ENCODE peak calls at places on chromosomes 7 and 10, in ten cellular contexts. E is colonic mucosa; B is SJSA1; R is heart left ventricle; O is uterus; H is WERI-Rb-1; P is Caco-2; T is CD4-positive, alpha-beta T cell; J is GM23248; L is adrenal gland. U is an unnamed sample. For H3K27me3, the result is how much of the 10 kb centered on the place peaks cover.

GRCh38 chr10:18144928-18145327 is 4.7 kb downstream of the CACNB2 start:
- DNase-seq in P (no peak), T (no peak), L (no peak), H (no peak), R (peak), B (no peak), E (peak), J (peak), O (peak), U (no peak)

GRCh38 chr7:111074071-111074771 is 16.7 kb upstream of the LRRN3 start:
- DNase-seq in P (no peak), R (no peak), H (no peak), J (peak), T (no peak), O (no peak), B (no peak), E (no peak), L (no peak), U (no peak)

GRCh38 chr10:35092851-35093250 is 2.7 kb upstream of the CUL2 start:
- DNase-seq in H (no peak), R (no peak), J (peak), E (no peak), L (peak), O (no peak), T (no peak), B (no peak), P (no peak), U (peak)

GRCh38 chr7:134741901-134742635 is 37.4 kb upstream of the CALD1 start:
- DNase-seq in T (no peak), O (peak), E (no peak), R (peak), L (no peak), J (peak), P (peak), B (peak), H (no peak), U (no peak)

GRCh38 chr10:35424680-35425285 is 88.5 kb downstream of the CCNY start:
- DNase-seq in R (no peak), L (no peak), P (no peak), H (no peak), E (no peak), O (no peak), J (no peak), B (no peak), T (no peak), U (no peak)

GRCh38 chr10:73796766-73797165 is 11.4 kb downstream of the ZSWIM8 start:
- DNase-seq in H (no peak), P (no peak), J (no peak), O (no peak), E (no peak), L (no peak), R (no peak), B (no peak), T (no peak), U (no peak)

GRCh38 chr10:112949128-112949823 is 771 bp upstream of the TCF7L2 start:
- DNase-seq in R (no peak), L (no peak), B (peak), H (no peak), P (no peak), E (peak), T (no peak), O (no peak), J (peak), U (no peak)

GRCh38 chr7:116499168-116500070 is at the start of gene CAV2:
- DNase-seq in L (peak), J (peak), R (peak), T (no peak), O (peak), H (peak), E (peak), P (peak), B (peak), U (peak)

GRCh38 chr7:5574770-5575269 is 151.2 kb upstream of the TNRC18 start:
- DNase-seq in O (no peak), B (no peak), T (no peak), R (peak), H (no peak), E (no peak), P (peak), L (peak), J (no peak), U (no peak)

GRCh38 chr7:91263359-91264082 is 712 bp upstream of the FZD1 start:
- DNase-seq in B (peak), P (peak), T (no peak), H (peak), R (peak), L (peak), J (peak), O (peak), E (peak), U (peak)

GRCh38 chr10:79399242-79399831 is 46.1 kb downstream of the ZCCHC24 start:
- DNase-seq in O (peak), E (peak), B (peak), P (no peak), J (peak), L (peak), H (peak), R (peak), T (no peak), U (peak)

GRCh38 chr7:79434867-79435266 is 18.6 kb downstream of the MAGI2 start:
- DNase-seq in T (no peak), J (no peak), E (no peak), H (no peak), R (no peak), B (no peak), P (no peak), O (no peak), L (no peak), U (no peak)

GRCh38 chr10:103544657-103545310 is 51.3 kb downstream of the NEURL1 start:
- DNase-seq in B (no peak), L (no peak), H (no peak), T (no peak), O (no peak), P (no peak), R (no peak), J (no peak), E (no peak), U (no peak)
- H3K27me3 ChIP-seq in B (under half), L (under half), H (under half), T (under half), O (under half), P (under half), R (under half), J (under half), E (under half), U (under half)

DNA sequence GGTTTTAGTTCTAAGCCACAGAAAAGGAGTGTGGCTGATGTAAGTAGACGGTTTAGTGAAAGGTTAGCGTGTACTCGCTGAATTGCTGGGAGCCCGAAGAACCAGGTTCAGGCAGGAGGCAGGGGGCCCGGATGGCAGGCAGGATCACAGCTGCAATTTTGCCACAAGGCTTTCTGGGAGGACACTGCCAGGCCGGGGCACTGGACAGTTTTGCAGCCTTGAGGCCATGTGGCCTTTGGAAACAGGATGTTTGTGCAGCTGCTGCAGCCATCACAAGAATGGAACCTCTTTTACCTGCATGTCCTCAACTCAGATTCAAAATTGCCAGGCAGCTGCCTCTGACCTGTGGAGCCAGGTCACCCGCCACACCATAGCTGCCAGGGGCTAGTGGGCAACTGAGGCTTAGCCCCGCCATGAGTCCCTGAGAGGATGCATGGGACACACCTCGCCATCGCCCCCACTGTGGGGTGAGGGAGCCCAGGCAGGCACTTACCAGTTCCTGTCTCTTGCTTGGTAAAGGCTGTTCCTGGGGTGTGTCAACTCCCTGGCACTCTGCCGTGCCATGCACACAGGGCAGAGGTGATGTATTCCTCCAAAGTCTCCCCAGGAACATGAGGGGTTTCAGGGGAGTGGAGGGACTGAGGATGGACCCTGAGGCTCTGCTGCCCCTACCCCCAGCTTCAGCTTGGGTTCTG is 188.6 kb downstream of the RPS24 start:
- DNase-seq in R (no peak), H (no peak), E (no peak), T (no peak), J (no peak), L (no peak), P (no peak), B (no peak), O (no peak), U (no peak)
- H3K27me3 ChIP-seq in R (under half), H (under half), E (under half), T (under half), J (under half), L (under half), P (under half), B (under half), O (under half), U (under half)

GRCh38 chr10:114406455-114406854 is 2.2 kb upstream of the AFAP1L2 start:
- DNase-seq in P (no peak), J (no peak), R (no peak), B (no peak), O (no peak), E (no peak), T (no peak), H (no peak), L (no peak), U (no peak)

GRCh38 chr10:114402871-114403544 is 1.3 kb downstream of the AFAP1L2 start:
- DNase-seq in J (no peak), H (no peak), L (no peak), E (no peak), T (no peak), B (no peak), R (no peak), P (no peak), O (no peak), U (no peak)

GRCh38 chr10:114403545-114404161 is 649 bp downstream of the AFAP1L2 start:
- DNase-seq in J (peak), O (peak), B (peak), R (no peak), H (peak), E (peak), P (peak), L (no peak), T (no peak), U (no peak)

GRCh38 chr10:114404171-114405010 is at the start of gene AFAP1L2:
- DNase-seq in H (no peak), T (no peak), O (peak), R (no peak), J (peak), P (peak), L (no peak), B (no peak), E (peak), U (peak)

DNA sequence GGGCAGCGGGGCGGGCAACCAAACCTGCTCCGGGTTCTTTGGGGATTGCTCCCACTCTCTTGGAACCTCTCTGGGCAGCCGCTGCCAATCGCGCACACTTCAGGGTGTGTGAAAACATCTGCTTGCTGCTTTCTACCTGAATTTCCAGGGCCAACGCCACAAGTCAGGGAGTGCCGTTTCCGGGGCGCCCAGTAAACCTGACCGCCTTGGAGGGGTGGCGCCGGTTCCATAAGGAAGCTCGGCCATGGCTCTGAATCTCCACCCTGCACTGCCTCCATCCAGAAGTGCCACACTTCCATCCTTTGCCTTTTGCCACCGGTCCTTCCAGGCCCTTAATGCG is 679 bp upstream of the AFAP1L2 start:
- DNase-seq in B (no peak), R (no peak), H (no peak), T (no peak), P (no peak), L (no peak), E (peak), O (no peak), J (no peak), U (no peak)
- H3K27me3 ChIP-seq in B (under half), R (under half), H (under half), T (half or more), P (under half), L (under half), E (under half), O (under half), J (half or more), U (under half)

GRCh38 chr7:158450476-158451124 is 137.0 kb downstream of the PTPRN2 start:
- DNase-seq in P (no peak), B (no peak), J (no peak), L (no peak), O (no peak), H (no peak), E (no peak), R (no peak), T (no peak), U (no peak)
- H3K27me3 ChIP-seq in P (under half), B (under half), J (under half), L (under half), O (under half), H (under half), E (under half), R (under half), T (under half), U (under half)

GRCh38 chr7:32929430-32930161 is 27.6 kb upstream of the FKBP9 start:
- DNase-seq in O (no peak), P (no peak), L (no peak), B (no peak), J (no peak), R (no peak), T (no peak), H (no peak), E (no peak), U (no peak)

GRCh38 chr7:32928785-32929184 is 28.5 kb upstream of the FKBP9 start:
- DNase-seq in J (no peak), T (no peak), L (no peak), O (no peak), R (no peak), E (no peak), P (no peak), H (no peak), B (no peak), U (no peak)

GRCh38 chr7:32935558-32935957 is 21.7 kb upstream of the FKBP9 start:
- DNase-seq in J (no peak), P (no peak), L (no peak), E (no peak), T (no peak), B (no peak), R (no peak), H (no peak), O (no peak), U (no peak)

GRCh38 chr7:32930378-32930777 is 26.9 kb upstream of the FKBP9 start:
- DNase-seq in O (no peak), H (no peak), R (no peak), P (no peak), L (no peak), T (no peak), J (no peak), E (no peak), B (no peak), U (no peak)
- H3K27me3 ChIP-seq in O (under half), H (under half), R (under half), P (under half), L (under half), T (under half), J (under half), E (under half), B (under half), U (under half)

DNA sequence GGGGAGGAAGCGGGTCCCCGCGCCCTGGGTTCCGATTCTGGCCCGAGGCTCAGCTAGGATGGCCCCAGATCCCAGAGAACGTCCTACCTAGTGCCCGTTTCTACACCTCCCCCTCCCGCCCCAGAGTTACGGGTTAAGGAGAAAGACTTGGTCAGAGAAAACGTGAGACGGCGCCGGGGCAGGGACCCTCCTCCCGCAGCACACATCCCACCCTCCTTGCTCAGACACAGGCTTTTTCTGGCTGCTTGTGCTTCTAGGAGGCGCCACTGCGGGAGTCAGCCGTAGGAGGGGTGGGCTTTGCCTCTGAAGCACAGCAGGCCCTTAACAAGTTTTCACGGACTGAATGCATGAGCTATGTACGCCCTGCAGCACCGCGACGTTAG is 104.9 kb upstream of the LEP start:
- DNase-seq in T (no peak), H (peak), O (no peak), R (no peak), B (no peak), E (no peak), P (no peak), J (no peak), L (no peak), U (no peak)
- H3K27me3 ChIP-seq in T (under half), H (under half), O (under half), R (under half), B (under half), E (under half), P (under half), J (half or more), L (under half), U (under half)

DNA sequence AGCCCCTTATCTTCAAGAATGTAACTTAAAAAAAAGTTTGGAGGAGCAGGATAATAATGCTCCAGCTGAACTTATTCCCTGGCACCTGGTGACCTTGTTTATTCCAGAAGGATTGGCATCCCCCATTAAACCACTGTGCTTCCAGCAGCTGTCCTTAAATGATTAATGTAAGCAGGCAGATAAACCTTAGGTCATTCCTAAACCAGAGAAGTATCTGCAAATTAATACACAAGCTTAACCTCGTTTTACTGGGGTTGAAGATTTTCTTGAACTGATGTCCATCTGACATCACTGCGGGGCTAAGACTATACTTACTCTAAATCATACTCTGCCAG is 116.1 kb upstream of the PALS2 start:
- DNase-seq in T (no peak), P (no peak), R (no peak), O (no peak), E (no peak), B (no peak), H (peak), L (no peak), J (no peak), U (no peak)
- H3K27me3 ChIP-seq in T (under half), P (under half), R (under half), O (under half), E (under half), B (under half), H (under half), L (under half), J (under half), U (under half)

DNA sequence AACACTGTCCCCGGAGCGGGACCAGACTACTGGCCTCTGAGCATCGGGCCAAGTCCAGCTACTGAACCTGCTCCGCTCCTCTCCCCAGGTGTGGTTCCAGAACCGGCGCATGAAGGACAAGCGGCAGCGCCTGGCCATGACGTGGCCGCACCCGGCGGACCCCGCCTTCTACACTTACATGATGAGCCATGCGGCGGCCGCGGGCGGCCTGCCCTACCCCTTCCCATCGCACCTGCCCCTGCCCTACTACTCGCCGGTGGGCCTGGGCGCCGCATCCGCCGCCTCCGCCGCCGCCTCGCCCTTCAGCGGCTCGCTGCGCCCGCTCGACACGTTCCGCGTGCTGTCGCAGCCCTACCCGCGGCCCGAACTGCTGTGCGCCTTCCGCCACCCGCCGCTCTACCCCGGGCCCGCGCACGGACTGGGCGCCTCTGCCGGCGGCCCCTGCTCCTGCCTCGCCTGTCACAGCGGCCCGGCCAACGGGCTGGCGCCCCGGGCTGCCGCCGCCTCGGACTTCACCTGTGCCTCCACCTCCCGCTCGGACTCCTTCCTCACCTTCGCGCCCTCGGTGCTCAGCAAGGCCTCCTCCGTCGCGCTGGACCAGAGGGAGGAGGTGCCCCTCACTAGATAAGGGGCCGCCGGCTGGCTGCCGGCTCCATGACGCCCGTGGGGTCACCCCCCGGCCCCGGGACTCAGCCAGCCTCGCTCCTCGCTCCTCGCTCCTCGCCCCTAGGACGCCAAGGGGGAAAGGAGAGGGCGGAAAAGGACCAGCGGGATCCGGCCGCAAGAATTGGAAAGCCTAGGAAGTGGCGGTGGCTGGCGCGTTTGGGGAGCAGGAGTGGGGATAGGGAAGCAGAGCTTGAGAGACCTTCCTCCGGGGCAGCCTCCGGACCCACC is 3.4 kb downstream of the EVX1 start:
- DNase-seq in B (no peak), P (no peak), O (no peak), T (no peak), L (peak), R (no peak), H (no peak), J (peak), E (peak), U (no peak)
- H3K27me3 ChIP-seq in B (half or more), P (under half), O (half or more), T (half or more), L (half or more), R (half or more), H (half or more), J (half or more), E (half or more), U (under half)

U was measured in MG63.